ENCODE peak calls at places on chromosome 17, in six cellular contexts. One of them, this sample, is unnamed.
A peak's percentile ranks its signal among the peaks of the same experiment; 100 is the strongest.

GRCh38 chr17:41907633-41908539 is 10.9 kb downstream of the ACLY start:
- DNase-seq in cardiac muscle cell: no peak
- DNase-seq in heart right ventricle: no peak
- DNase-seq in AG09319: no peak
- DNase-seq in AG04450: no peak
- DNase-seq in ascending aorta: no peak
- DNase-seq in this sample: no peak

GRCh38 chr17:78351449-78352006 is 8.3 kb downstream of the SOCS3 start:
- DNase-seq in cardiac muscle cell: peak; percentile 100
- DNase-seq in heart right ventricle: peak; percentile 93
- DNase-seq in AG09319: peak; percentile 100
- DNase-seq in AG04450: peak; percentile 99
- DNase-seq in ascending aorta: peak; percentile 95
- DNase-seq in this sample: peak; percentile 99

GRCh38 chr17:42814633-42815399 is 9.3 kb downstream of the BECN1 start:
- DNase-seq in cardiac muscle cell: peak; percentile 95
- DNase-seq in heart right ventricle: no peak
- DNase-seq in AG09319: no peak
- DNase-seq in AG04450: no peak
- DNase-seq in ascending aorta: no peak
- DNase-seq in this sample: peak; percentile 46

GRCh38 chr17:74960739-74961342 is 11.7 kb downstream of the HID1 start:
- DNase-seq in cardiac muscle cell: peak; percentile 54
- DNase-seq in heart right ventricle: no peak
- DNase-seq in AG09319: no peak
- DNase-seq in AG04450: peak; percentile 6
- DNase-seq in ascending aorta: no peak
- DNase-seq in this sample: no peak

GRCh38 chr17:82858376-82859126 is 18.7 kb upstream of the ZNF750 start:
- DNase-seq in cardiac muscle cell: no peak
- DNase-seq in heart right ventricle: no peak
- DNase-seq in AG09319: no peak
- DNase-seq in AG04450: no peak
- DNase-seq in ascending aorta: no peak
- DNase-seq in this sample: no peak

GRCh38 chr17:6231886-6232767 is 161.9 kb downstream of the WSCD1 start:
- DNase-seq in cardiac muscle cell: peak; percentile 2
- DNase-seq in heart right ventricle: no peak
- DNase-seq in AG09319: no peak
- DNase-seq in AG04450: no peak
- DNase-seq in ascending aorta: no peak
- DNase-seq in this sample: no peak

GRCh38 chr17:63641678-63642077 is 19.5 kb downstream of the MAP3K3 start:
- DNase-seq in cardiac muscle cell: no peak
- DNase-seq in heart right ventricle: no peak
- DNase-seq in AG09319: no peak
- DNase-seq in AG04450: no peak
- DNase-seq in ascending aorta: no peak
- DNase-seq in this sample: no peak

GRCh38 chr17:82862758-82863645 is 23.2 kb upstream of the ZNF750 start:
- DNase-seq in cardiac muscle cell: no peak
- DNase-seq in heart right ventricle: no peak
- DNase-seq in AG09319: no peak
- DNase-seq in AG04450: no peak
- DNase-seq in ascending aorta: no peak
- DNase-seq in this sample: no peak

GRCh38 chr17:15944720-15945492 is at the start of gene ADORA2B:
- DNase-seq in cardiac muscle cell: peak; percentile 89
- DNase-seq in heart right ventricle: peak; percentile 66
- DNase-seq in AG09319: no peak
- DNase-seq in AG04450: no peak
- DNase-seq in ascending aorta: no peak
- DNase-seq in this sample: no peak

GRCh38 chr17:15942207-15942833 is 2.6 kb upstream of the ADORA2B start:
- DNase-seq in cardiac muscle cell: no peak
- DNase-seq in heart right ventricle: no peak
- DNase-seq in AG09319: no peak
- DNase-seq in AG04450: no peak
- DNase-seq in ascending aorta: no peak
- DNase-seq in this sample: no peak

GRCh38 chr17:72386619-72387237 is 265.9 kb downstream of the SOX9 start:
- DNase-seq in cardiac muscle cell: no peak
- DNase-seq in heart right ventricle: no peak
- DNase-seq in AG09319: no peak
- DNase-seq in AG04450: no peak
- DNase-seq in ascending aorta: no peak
- DNase-seq in this sample: no peak

GRCh38 chr17:15971882-15972281 is 27.0 kb downstream of the ADORA2B start:
- DNase-seq in cardiac muscle cell: no peak
- DNase-seq in heart right ventricle: no peak
- DNase-seq in AG09319: no peak
- DNase-seq in AG04450: no peak
- DNase-seq in ascending aorta: no peak
- DNase-seq in this sample: no peak

GRCh38 chr17:49494937-49495841 is at the start of gene NGFR:
- DNase-seq in cardiac muscle cell: peak; percentile 38
- DNase-seq in heart right ventricle: peak; percentile 64
- DNase-seq in AG09319: no peak
- DNase-seq in AG04450: no peak
- DNase-seq in ascending aorta: no peak
- DNase-seq in this sample: no peak

GRCh38 chr17:11996722-11997146 is 541 bp downstream of the ZNF18 start:
- DNase-seq in cardiac muscle cell: peak; percentile 37
- DNase-seq in heart right ventricle: no peak
- DNase-seq in AG09319: no peak
- DNase-seq in AG04450: no peak
- DNase-seq in ascending aorta: peak; percentile 65
- DNase-seq in this sample: no peak
- TF ChIP-seq CTCF in cardiac muscle cell: no peak
- TF ChIP-seq CTCF in heart right ventricle: no peak
- TF ChIP-seq CTCF in AG09319: no peak
- TF ChIP-seq CTCF in AG04450: no peak
- TF ChIP-seq CTCF in ascending aorta: no peak
- TF ChIP-seq CTCF in this sample: no peak

DNA sequence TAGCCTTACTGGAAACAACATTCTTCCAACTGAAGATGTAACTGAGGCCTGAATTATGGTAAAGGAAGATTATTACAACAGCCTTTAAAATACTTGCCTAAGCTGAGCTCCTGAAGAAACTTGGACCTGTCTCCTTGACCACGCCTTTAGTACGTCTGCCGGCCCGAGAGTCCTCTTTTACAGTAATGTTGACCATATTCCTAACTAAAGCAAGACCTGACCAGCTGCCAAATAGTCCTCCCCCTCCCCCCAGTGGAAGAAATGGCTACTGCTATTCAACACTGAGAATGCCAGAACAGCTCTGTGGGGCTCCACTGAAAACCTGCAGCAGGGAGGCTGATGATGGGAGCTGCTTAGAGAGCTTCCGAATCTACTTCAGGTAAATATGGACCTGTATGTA is 12.6 kb upstream of the FOXJ1 start:
- DNase-seq in cardiac muscle cell: peak; percentile 58
- DNase-seq in heart right ventricle: no peak
- DNase-seq in AG09319: no peak
- DNase-seq in AG04450: no peak
- DNase-seq in ascending aorta: no peak
- DNase-seq in this sample: no peak
- TF ChIP-seq CTCF in cardiac muscle cell: peak; percentile 42
- TF ChIP-seq CTCF in heart right ventricle: no peak
- TF ChIP-seq CTCF in AG09319: no peak
- TF ChIP-seq CTCF in AG04450: peak; percentile 42
- TF ChIP-seq CTCF in ascending aorta: no peak
- TF ChIP-seq CTCF in this sample: peak; percentile 36

GRCh38 chr17:21373034-21373433 is 3.1 kb upstream of the KCNJ12 start:
- DNase-seq in cardiac muscle cell: no peak
- DNase-seq in heart right ventricle: no peak
- DNase-seq in AG09319: no peak
- DNase-seq in AG04450: no peak
- DNase-seq in ascending aorta: no peak
- DNase-seq in this sample: no peak

GRCh38 chr17:21375162-21375560 is 996 bp upstream of the KCNJ12 start:
- DNase-seq in cardiac muscle cell: no peak
- DNase-seq in heart right ventricle: no peak
- DNase-seq in AG09319: no peak
- DNase-seq in AG04450: no peak
- DNase-seq in ascending aorta: no peak
- DNase-seq in this sample: no peak

GRCh38 chr17:21375757-21376584 is at the start of gene KCNJ12:
- DNase-seq in cardiac muscle cell: peak; percentile 38
- DNase-seq in heart right ventricle: peak; percentile 58
- DNase-seq in AG09319: no peak
- DNase-seq in AG04450: no peak
- DNase-seq in ascending aorta: no peak
- DNase-seq in this sample: no peak

GRCh38 chr17:21373696-21374454 is 2.3 kb upstream of the KCNJ12 start:
- DNase-seq in cardiac muscle cell: no peak
- DNase-seq in heart right ventricle: no peak
- DNase-seq in AG09319: no peak
- DNase-seq in AG04450: no peak
- DNase-seq in ascending aorta: no peak
- DNase-seq in this sample: no peak

DNA sequence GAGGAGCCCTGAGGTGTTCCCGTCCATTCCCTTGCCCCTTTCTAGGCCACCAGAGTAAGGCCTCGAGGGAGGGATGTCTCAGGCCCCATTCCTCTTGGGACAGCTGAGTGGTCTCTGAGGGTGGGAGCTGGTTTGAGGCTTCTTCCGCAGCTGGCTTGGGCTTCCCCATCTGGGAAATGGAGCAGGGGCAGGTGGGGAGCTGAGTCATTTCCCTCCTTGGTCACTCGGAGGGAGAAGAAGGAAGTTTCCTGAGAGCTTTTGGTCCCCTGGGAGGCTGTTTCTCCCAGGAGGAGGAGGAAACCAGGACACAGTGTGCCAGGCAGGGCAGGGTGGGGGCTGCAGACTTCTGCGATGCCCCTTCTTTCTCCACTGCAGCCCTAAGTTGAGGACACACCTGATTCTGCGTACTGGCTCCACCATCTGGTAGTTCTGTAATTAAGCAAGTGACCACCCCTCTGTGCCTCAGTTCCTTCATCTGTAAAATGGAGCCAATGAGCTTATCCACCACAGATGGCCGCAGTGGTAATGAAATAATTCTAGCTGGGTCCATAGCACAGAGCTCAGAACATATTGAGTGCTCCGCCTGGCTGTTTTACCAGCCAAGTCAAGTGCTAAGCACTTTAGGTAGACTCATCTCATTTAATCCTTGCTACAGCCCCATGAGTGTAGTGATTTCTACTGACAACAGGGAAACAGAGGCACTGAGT is 1.5 kb upstream of the KCNJ12 start:
- DNase-seq in cardiac muscle cell: peak; percentile 5
- DNase-seq in heart right ventricle: no peak
- DNase-seq in AG09319: no peak
- DNase-seq in AG04450: no peak
- DNase-seq in ascending aorta: no peak
- DNase-seq in this sample: no peak
- TF ChIP-seq CTCF in cardiac muscle cell: no peak
- TF ChIP-seq CTCF in heart right ventricle: no peak
- TF ChIP-seq CTCF in AG09319: no peak
- TF ChIP-seq CTCF in AG04450: no peak
- TF ChIP-seq CTCF in ascending aorta: no peak
- TF ChIP-seq CTCF in this sample: no peak

GRCh38 chr17:77281904-77282367 is 141.2 kb downstream of the SEC14L1 start:
- DNase-seq in cardiac muscle cell: peak; percentile 40
- DNase-seq in heart right ventricle: no peak
- DNase-seq in AG09319: no peak
- DNase-seq in AG04450: no peak
- DNase-seq in ascending aorta: no peak
- DNase-seq in this sample: no peak
- TF ChIP-seq CTCF in cardiac muscle cell: no peak
- TF ChIP-seq CTCF in heart right ventricle: no peak
- TF ChIP-seq CTCF in AG09319: no peak
- TF ChIP-seq CTCF in AG04450: no peak
- TF ChIP-seq CTCF in ascending aorta: no peak
- TF ChIP-seq CTCF in this sample: no peak

GRCh38 chr17:32222621-32223020 is 43.0 kb upstream of the RHBDL3 start:
- DNase-seq in cardiac muscle cell: no peak
- DNase-seq in heart right ventricle: no peak
- DNase-seq in AG09319: no peak
- DNase-seq in AG04450: no peak
- DNase-seq in ascending aorta: no peak
- DNase-seq in this sample: no peak

GRCh38 chr17:32226881-32227280 is 38.8 kb upstream of the RHBDL3 start:
- DNase-seq in cardiac muscle cell: no peak
- DNase-seq in heart right ventricle: no peak
- DNase-seq in AG09319: no peak
- DNase-seq in AG04450: no peak
- DNase-seq in ascending aorta: no peak
- DNase-seq in this sample: no peak

GRCh38 chr17:32223703-32224102 is 41.9 kb upstream of the RHBDL3 start:
- DNase-seq in cardiac muscle cell: no peak
- DNase-seq in heart right ventricle: no peak
- DNase-seq in AG09319: no peak
- DNase-seq in AG04450: no peak
- DNase-seq in ascending aorta: no peak
- DNase-seq in this sample: no peak

GRCh38 chr17:32227910-32228309 is 37.7 kb upstream of the RHBDL3 start:
- DNase-seq in cardiac muscle cell: no peak
- DNase-seq in heart right ventricle: no peak
- DNase-seq in AG09319: no peak
- DNase-seq in AG04450: no peak
- DNase-seq in ascending aorta: no peak
- DNase-seq in this sample: no peak
- TF ChIP-seq CTCF in cardiac muscle cell: no peak
- TF ChIP-seq CTCF in heart right ventricle: no peak
- TF ChIP-seq CTCF in AG09319: no peak
- TF ChIP-seq CTCF in AG04450: no peak
- TF ChIP-seq CTCF in ascending aorta: no peak
- TF ChIP-seq CTCF in this sample: no peak

DNA sequence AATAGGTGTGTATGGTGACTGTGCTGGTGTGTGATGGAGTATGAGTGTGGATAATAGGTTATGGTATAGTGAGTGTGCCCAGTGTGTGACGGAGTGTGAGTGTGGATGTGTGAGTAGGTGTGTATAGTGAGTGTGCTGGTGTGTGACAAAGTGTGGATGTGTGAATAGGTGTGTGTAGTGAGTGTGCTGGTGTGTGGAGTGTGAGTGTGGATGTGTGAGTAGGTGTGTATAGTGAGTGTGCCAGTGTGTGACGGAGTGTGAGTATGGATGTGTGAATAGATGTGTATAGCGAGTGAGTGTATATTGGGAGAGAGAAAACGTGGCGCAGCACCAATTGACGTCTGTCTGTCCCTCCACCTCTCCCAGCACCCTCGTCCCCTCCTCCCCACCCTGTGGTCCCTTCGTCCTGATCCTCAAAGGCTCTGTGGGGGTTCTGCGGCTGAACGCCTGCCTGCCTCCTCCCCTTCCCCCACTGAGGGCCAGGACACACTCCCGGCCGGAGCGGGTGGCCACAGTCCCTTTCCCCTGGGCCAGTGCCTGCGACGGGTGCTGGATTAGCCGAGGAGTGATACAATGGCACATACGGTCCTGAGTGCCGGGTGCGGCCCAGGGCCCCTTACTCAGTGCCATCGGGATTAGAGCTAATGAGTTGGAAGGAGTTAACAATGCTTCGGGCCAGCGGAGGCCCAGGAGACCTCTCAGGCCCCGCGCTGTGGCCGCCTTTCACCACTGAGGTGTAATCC is 160.0 kb downstream of the MRM1 start:
- DNase-seq in cardiac muscle cell: no peak
- DNase-seq in heart right ventricle: no peak
- DNase-seq in AG09319: no peak
- DNase-seq in AG04450: no peak
- DNase-seq in ascending aorta: no peak
- DNase-seq in this sample: no peak
- TF ChIP-seq CTCF in cardiac muscle cell: no peak
- TF ChIP-seq CTCF in heart right ventricle: no peak
- TF ChIP-seq CTCF in AG09319: no peak
- TF ChIP-seq CTCF in AG04450: no peak
- TF ChIP-seq CTCF in ascending aorta: no peak
- TF ChIP-seq CTCF in this sample: no peak

GRCh38 chr17:28675980-28676379 is 14.0 kb downstream of the SUPT6H start:
- DNase-seq in cardiac muscle cell: no peak
- DNase-seq in heart right ventricle: no peak
- DNase-seq in AG09319: no peak
- DNase-seq in AG04450: no peak
- DNase-seq in ascending aorta: no peak
- DNase-seq in this sample: no peak
- TF ChIP-seq CTCF in cardiac muscle cell: no peak
- TF ChIP-seq CTCF in heart right ventricle: no peak
- TF ChIP-seq CTCF in AG09319: no peak
- TF ChIP-seq CTCF in AG04450: no peak
- TF ChIP-seq CTCF in ascending aorta: no peak
- TF ChIP-seq CTCF in this sample: peak; percentile 21

This sample was measured in AG09309.